ENCODE peak calls at places on chromosomes 3 and 15, in nine cellular contexts. C is psoas muscle, U is GM06990, A is upper lobe of right lung, M is AG10803, B is brain microvascular endothelial cell, R is WERI-Rb-1, K is cardiac fibroblast, P is GM23338. O is an unnamed sample.

GRCh38 chr3:99240700-99241099 is 339.2 kb upstream of the DCBLD2 start:
- DNase-seq in C (no peak), U (no peak), A (no peak), M (peak), B (peak), R (no peak), K (no peak), P (no peak), O (no peak)

GRCh38 chr15:25504307-25504706 is 65.5 kb upstream of the UBE3A start:
- DNase-seq in C (no peak), U (no peak), A (no peak), M (peak), B (no peak), R (no peak), K (peak), P (no peak), O (peak)

GRCh38 chr15:65881766-65882434 is 12.6 kb downstream of the RAB11A start:
- DNase-seq in C (no peak), U (no peak), A (no peak), M (no peak), B (no peak), R (no peak), K (no peak), P (no peak), O (no peak)

GRCh38 chr15:100043069-100043641 is 298.6 kb downstream of the ADAMTS17 start:
- DNase-seq in C (peak), U (no peak), A (no peak), M (peak), B (peak), R (no peak), K (peak), P (no peak), O (peak)

GRCh38 chr3:194321666-194322640 is 29.2 kb downstream of the CPN2 start:
- DNase-seq in C (no peak), U (no peak), A (no peak), M (no peak), B (no peak), R (no peak), K (no peak), P (no peak), O (no peak)

GRCh38 chr3:53493997-53494791 is at the start of gene CACNA1D:
- DNase-seq in C (no peak), U (peak), A (peak), M (no peak), B (no peak), R (peak), K (peak), P (peak), O (no peak)

GRCh38 chr3:100954990-100955389 is 38.2 kb downstream of the ABI3BP start:
- DNase-seq in C (peak), U (no peak), A (no peak), M (peak), B (peak), R (no peak), K (peak), P (no peak), O (peak)

GRCh38 chr15:52288051-52288942 is 7.3 kb downstream of the MYO5C start:
- DNase-seq in C (no peak), U (no peak), A (peak), M (no peak), B (no peak), R (no peak), K (peak), P (no peak), O (no peak)

GRCh38 chr15:83837946-83838571 is 184.1 kb downstream of the ADAMTSL3 start:
- DNase-seq in C (no peak), U (peak), A (peak), M (no peak), B (peak), R (peak), K (peak), P (peak), O (peak)

GRCh38 chr3:67526246-67526645 is 128.2 kb downstream of the SUCLG2 start:
- DNase-seq in C (no peak), U (no peak), A (no peak), M (peak), B (peak), R (no peak), K (peak), P (no peak), O (peak)

GRCh38 chr3:67531149-67532101 is 123.0 kb downstream of the SUCLG2 start:
- DNase-seq in C (no peak), U (no peak), A (no peak), M (peak), B (no peak), R (no peak), K (no peak), P (no peak), O (peak)

GRCh38 chr3:67534594-67534993 is 119.8 kb downstream of the SUCLG2 start:
- DNase-seq in C (no peak), U (no peak), A (no peak), M (peak), B (no peak), R (no peak), K (no peak), P (no peak), O (peak)

GRCh38 chr3:67529915-67530314 is 124.5 kb downstream of the SUCLG2 start:
- DNase-seq in C (no peak), U (peak), A (no peak), M (no peak), B (no peak), R (no peak), K (no peak), P (no peak), O (peak)

GRCh38 chr3:67529337-67529736 is 125.1 kb downstream of the SUCLG2 start:
- DNase-seq in C (no peak), U (no peak), A (no peak), M (no peak), B (no peak), R (peak), K (no peak), P (no peak), O (peak)
- TF ChIP-seq CTCF in C (no peak), U (no peak), A (no peak), M (no peak), B (peak), R (peak), K (no peak), P (peak), O (no peak)

GRCh38 chr15:90869601-90870353 is 1.4 kb downstream of the FURIN start:
- DNase-seq in C (peak), U (no peak), A (peak), M (peak), B (peak), R (no peak), K (peak), P (peak), O (peak)
- H3K4me3 ChIP-seq in C (peak), U (no peak), A (peak), M (no peak), B (no peak), R (no peak), K (peak), P (no peak), O (no peak)

GRCh38 chr3:57856675-57857074 is 100.6 kb downstream of the SLMAP start:
- DNase-seq in C (no peak), U (no peak), A (no peak), M (no peak), B (no peak), R (no peak), K (peak), P (peak), O (peak)

GRCh38 chr3:57851304-57851703 is 95.2 kb downstream of the SLMAP start:
- DNase-seq in C (no peak), U (no peak), A (no peak), M (no peak), B (no peak), R (no peak), K (no peak), P (no peak), O (no peak)

GRCh38 chr3:57855281-57855680 is 99.2 kb downstream of the SLMAP start:
- DNase-seq in C (no peak), U (no peak), A (no peak), M (peak), B (peak), R (no peak), K (peak), P (no peak), O (peak)

GRCh38 chr3:57855943-57856342 is 99.8 kb downstream of the SLMAP start:
- DNase-seq in C (no peak), U (no peak), A (no peak), M (peak), B (no peak), R (no peak), K (no peak), P (no peak), O (peak)

DNA sequence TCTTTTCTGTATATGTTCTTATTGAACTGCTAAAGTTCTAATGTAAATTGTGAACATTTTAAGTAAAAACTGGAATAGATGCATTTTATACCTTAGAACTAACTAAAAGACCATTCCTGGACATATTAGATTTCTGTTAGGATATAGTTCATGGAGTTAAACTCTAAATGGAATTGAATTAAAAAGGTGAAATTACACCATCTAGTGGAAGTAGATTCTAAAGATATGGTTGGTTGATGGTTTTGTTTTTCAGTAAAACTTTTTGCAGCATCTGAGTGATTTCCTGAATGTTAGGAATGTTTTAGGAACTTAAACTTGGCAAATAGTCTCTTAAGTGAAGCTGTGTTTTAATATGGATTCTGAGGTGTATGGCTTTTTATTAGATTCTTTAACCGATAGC is 96.8 kb downstream of the SLMAP start:
- DNase-seq in C (no peak), U (no peak), A (no peak), M (peak), B (no peak), R (no peak), K (peak), P (peak), O (peak)
- TF ChIP-seq CTCF in C (peak), U (no peak), A (peak), M (peak), B (no peak), R (no peak), K (no peak), P (peak), O (peak)

GRCh38 chr3:147940846-147941245 is 531.7 kb downstream of the ZIC1 start:
- DNase-seq in C (no peak), U (no peak), A (no peak), M (no peak), B (no peak), R (no peak), K (no peak), P (no peak), O (no peak)

GRCh38 chr3:147940400-147940799 is 531.2 kb downstream of the ZIC1 start:
- DNase-seq in C (no peak), U (no peak), A (no peak), M (no peak), B (no peak), R (no peak), K (no peak), P (no peak), O (no peak)

GRCh38 chr3:147941984-147942383 is 532.8 kb downstream of the ZIC1 start:
- DNase-seq in C (no peak), U (no peak), A (no peak), M (no peak), B (no peak), R (no peak), K (no peak), P (no peak), O (no peak)

GRCh38 chr3:147943265-147943945 is 534.2 kb downstream of the ZIC1 start:
- DNase-seq in C (no peak), U (no peak), A (no peak), M (peak), B (peak), R (no peak), K (peak), P (no peak), O (peak)

DNA sequence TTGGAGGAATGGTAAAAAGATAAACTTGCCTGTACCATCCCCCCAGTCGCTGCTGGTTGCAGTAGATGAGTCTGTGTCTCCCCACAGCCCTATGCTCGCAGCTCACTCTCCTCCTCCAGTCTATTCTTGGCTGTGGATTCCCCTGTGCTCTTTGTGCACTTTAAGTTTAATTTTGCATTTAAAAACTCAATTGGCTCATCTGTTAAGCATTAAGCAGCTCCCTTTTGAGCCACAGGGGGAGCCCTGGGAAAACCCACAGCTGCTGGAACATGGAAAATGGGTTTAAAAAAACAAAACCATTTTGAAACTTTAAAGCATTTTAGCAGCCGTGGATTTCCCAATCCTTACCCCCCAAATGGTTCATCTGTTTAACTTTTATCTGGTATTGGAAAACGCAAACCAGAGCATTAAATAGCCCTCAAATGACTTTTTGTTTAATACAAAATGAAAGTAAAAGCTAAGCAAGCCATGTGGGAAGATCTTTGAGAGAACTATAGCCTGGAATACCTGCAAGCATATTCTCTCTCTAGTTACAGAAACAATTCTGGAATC is 536.9 kb downstream of the ZIC1 start:
- DNase-seq in C (peak), U (no peak), A (no peak), M (peak), B (peak), R (no peak), K (peak), P (peak), O (peak)
- H3K4me3 ChIP-seq in C (peak), U (peak), A (peak), M (peak), B (peak), R (no peak), K (peak), P (no peak), O (peak)

GRCh38 chr3:156761713-156762575 is 64.2 kb upstream of the LEKR1 start:
- DNase-seq in C (no peak), U (no peak), A (no peak), M (peak), B (no peak), R (no peak), K (peak), P (no peak), O (peak)
- TF ChIP-seq CTCF in C (no peak), U (no peak), A (no peak), M (peak), B (no peak), R (no peak), K (no peak), P (no peak), O (no peak)

O was measured in fibroblast of mammary gland.